ENCODE peak calls at places on chromosomes 5 and 9, in ten cellular contexts. Z is sigmoid colon, J is endothelial cell of umbilical vein, R is prostate gland, C is H1, P is spleen, K is stomach, Y is upper lobe of left lung, U is breast epithelium, M is GM12878. G is an unnamed sample.

GRCh38 chr9:129552064-129552463 is 68.8 kb downstream of the C9orf50 start:
- DNase-seq in Z (peak; percentile 65), R (no peak), M (no peak), U (no peak), K (no peak), C (no peak), P (no peak), J (no peak), Y (no peak), G (no peak)

GRCh38 chr5:52502591-52502990 is 285.1 kb upstream of the ITGA1 start:
- DNase-seq in M (no peak), C (no peak), R (no peak), J (no peak), U (no peak), K (no peak), Y (no peak), Z (no peak), P (no peak), G (no peak)

GRCh38 chr9:137759649-137760321 is 117.8 kb upstream of the CACNA1B start:
- DNase-seq in U (no peak), P (no peak), C (no peak), J (no peak), Z (peak; percentile 55), M (no peak), K (no peak), Y (no peak), R (no peak), G (no peak)

GRCh38 chr5:94613583-94613982 is 4.8 kb downstream of the KIAA0825 start:
- DNase-seq in K (no peak), R (no peak), Z (no peak), P (no peak), Y (no peak), J (peak; percentile 24), C (no peak), U (no peak), M (no peak), G (no peak)

GRCh38 chr9:83106272-83106671 is 43.3 kb upstream of the RASEF start:
- DNase-seq in U (no peak), C (no peak), K (no peak), R (no peak), Z (no peak), M (no peak), P (no peak), Y (no peak), J (no peak), G (no peak)

GRCh38 chr5:9573796-9574195 is 27.9 kb upstream of the SEMA5A start:
- DNase-seq in K (no peak), Z (no peak), Y (no peak), J (no peak), M (no peak), R (no peak), P (no peak), C (no peak), U (no peak), G (no peak)

GRCh38 chr5:83683836-83684235 is 36.8 kb downstream of the HAPLN1 start:
- DNase-seq in M (no peak), C (no peak), R (no peak), P (no peak), U (no peak), K (no peak), Z (no peak), Y (no peak), J (no peak), G (no peak)

GRCh38 chr5:31674371-31674770 is 35.4 kb downstream of the PDZD2 start:
- DNase-seq in R (no peak), Y (no peak), U (no peak), Z (no peak), P (no peak), M (no peak), J (no peak), C (no peak), K (no peak), G (no peak)

GRCh38 chr9:136544549-136545064 is 1.2 kb downstream of the NOTCH1 start:
- DNase-seq in P (peak; percentile 95), Z (peak; percentile 87), K (peak; percentile 57), U (no peak), J (peak; percentile 48), R (peak; percentile 71), C (no peak), Y (peak; percentile 85), M (no peak), G (no peak)

GRCh38 chr9:77978086-77978781 is 53.4 kb downstream of the GNAQ start:
- DNase-seq in Z (no peak), C (no peak), Y (no peak), P (no peak), J (peak; percentile 25), M (no peak), U (no peak), R (no peak), K (no peak), G (no peak)

GRCh38 chr9:77981907-77982306 is 49.7 kb downstream of the GNAQ start:
- DNase-seq in Z (no peak), Y (no peak), K (no peak), R (no peak), C (no peak), J (no peak), P (no peak), U (no peak), M (no peak), G (no peak)

GRCh38 chr9:77982985-77983662 is 48.5 kb downstream of the GNAQ start:
- DNase-seq in C (no peak), Y (no peak), R (no peak), Z (no peak), P (no peak), M (no peak), U (no peak), J (no peak), K (no peak), G (no peak)

GRCh38 chr9:77981332-77981731 is 50.3 kb downstream of the GNAQ start:
- DNase-seq in R (peak; percentile 31), Y (peak; percentile 62), Z (no peak), U (no peak), C (no peak), K (peak; percentile 63), J (peak; percentile 72), M (no peak), P (peak; percentile 79), G (no peak)

DNA sequence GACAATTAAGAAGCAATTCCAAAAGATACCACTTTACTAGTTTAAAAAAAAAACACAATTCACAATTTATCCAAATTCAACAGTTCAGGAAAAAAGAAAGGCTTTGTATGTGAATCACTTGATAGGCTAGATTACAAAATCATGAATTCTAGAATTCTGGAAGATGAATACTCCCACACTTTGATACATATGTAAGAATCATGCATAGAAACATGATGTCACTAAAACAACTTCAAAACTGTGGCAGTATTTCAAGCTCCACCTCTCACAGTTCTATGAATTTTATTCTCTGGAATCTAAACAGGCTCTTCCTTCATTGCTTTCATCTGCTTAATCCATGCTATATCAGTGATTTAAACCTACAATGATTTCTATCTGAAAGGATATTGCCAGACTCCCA is 51.0 kb downstream of the GNAQ start:
- DNase-seq in Y (no peak), K (no peak), C (no peak), P (no peak), R (no peak), Z (no peak), M (no peak), U (no peak), J (peak; percentile 37), G (no peak)
- TF ChIP-seq POLR2AphosphoS5 in Y (no peak), K (no peak), C (no peak), P (no peak), R (no peak), Z (no peak), M (no peak), U (no peak), J (no peak), G (no peak)

GRCh38 chr9:108197888-108198287 is 657.9 kb downstream of the ACTL7B start:
- DNase-seq in K (no peak), C (no peak), U (no peak), P (no peak), J (no peak), Y (no peak), R (no peak), M (no peak), Z (no peak), G (no peak)

GRCh38 chr9:108194154-108194553 is 661.6 kb downstream of the ACTL7B start:
- DNase-seq in J (no peak), C (no peak), P (no peak), K (no peak), M (no peak), U (no peak), Y (no peak), R (no peak), Z (no peak), G (no peak)

GRCh38 chr9:108191065-108191464 is 664.7 kb downstream of the ACTL7B start:
- DNase-seq in K (no peak), P (no peak), Y (peak; percentile 26), U (no peak), C (no peak), J (no peak), Z (no peak), M (no peak), R (no peak), G (no peak)

DNA sequence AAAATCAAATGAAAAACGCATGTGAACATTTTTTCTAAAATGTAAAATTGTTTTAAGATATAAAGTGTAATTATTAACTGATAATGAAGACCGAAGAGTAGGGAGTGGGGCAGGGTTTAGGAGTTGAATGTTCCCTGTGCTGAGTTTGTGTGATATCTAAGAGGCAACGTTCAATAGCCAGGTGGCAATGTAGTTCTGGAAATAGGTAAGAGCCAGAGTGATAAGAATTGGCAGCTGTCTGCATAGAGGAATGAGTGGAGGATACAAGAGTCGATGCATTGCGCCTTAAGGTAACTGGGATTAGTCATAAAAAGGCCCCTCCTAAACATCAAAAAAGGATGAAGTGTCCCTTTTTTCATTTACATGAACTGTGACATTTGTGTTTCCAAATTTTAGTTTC is 659.5 kb downstream of the ACTL7B start:
- DNase-seq in U (no peak), K (no peak), P (no peak), J (no peak), M (no peak), Y (no peak), C (no peak), R (no peak), Z (no peak), G (no peak)
- TF ChIP-seq CTCF in U (no peak), K (no peak), P (no peak), J (no peak), M (no peak), Y (no peak), C (no peak), R (no peak), Z (no peak), G (no peak)

GRCh38 chr9:14865206-14865605 is 45.0 kb downstream of the FREM1 start:
- DNase-seq in Z (no peak), K (no peak), J (no peak), R (no peak), M (no peak), P (no peak), U (no peak), C (no peak), Y (no peak), G (no peak)
- TF ChIP-seq POLR2A in Z (no peak), K (no peak), J (no peak), R (no peak), M (no peak), P (no peak), U (no peak), C (no peak), Y (no peak), G (no peak)

DNA sequence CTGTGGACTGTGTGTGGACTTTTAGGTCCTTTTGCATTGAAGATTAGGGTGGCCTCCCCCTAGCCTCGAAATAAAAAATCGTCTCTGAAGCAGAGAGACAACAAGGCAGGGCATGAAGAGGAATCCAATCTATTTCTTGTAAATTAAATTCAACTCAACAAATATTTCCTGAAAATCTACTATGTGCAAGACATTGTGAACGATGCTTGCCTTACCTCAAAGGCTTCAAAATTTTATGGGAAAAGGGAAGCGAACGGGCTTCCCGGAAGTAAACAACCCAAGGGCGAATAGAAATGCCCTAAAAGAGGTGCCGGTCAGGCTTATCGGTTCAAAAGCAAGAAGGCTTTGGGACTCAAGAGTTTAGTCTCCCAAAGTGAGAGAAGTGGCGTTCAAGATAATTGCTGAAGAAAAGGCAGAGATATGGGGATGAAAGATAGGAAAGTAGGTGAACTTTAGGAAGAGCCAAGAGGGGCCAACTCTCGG is 527 bp downstream of the KIF24 start:
- DNase-seq in K (no peak), P (no peak), Y (no peak), Z (no peak), J (no peak), C (no peak), M (peak; percentile 5), U (no peak), R (no peak), G (no peak)
- TF ChIP-seq POLR2AphosphoS5 in K (no peak), P (no peak), Y (no peak), Z (no peak), J (no peak), C (no peak), M (no peak), U (no peak), R (no peak), G (no peak)

G was measured in suprapubic skin.